ENCODE peak calls at places on chromosomes 3 and 15, in eight cellular contexts. A is H7; U is amygdala; S is effector memory CD8-positive, alpha-beta T cell; R is KBM-7; X is activated naive CD4-positive, alpha-beta T cell; Y is GM04503; D is mucosa of descending colon. M is an unnamed sample.

GRCh38 chr3:40876019-40876418 is 323.3 kb upstream of the CTNNB1 start:
- DNase-seq in A (no peak), U (no peak), S (no peak), R (no peak), X (no peak), Y (no peak), D (no peak), M (no peak)

GRCh38 chr15:26781816-26782215 is 8.9 kb upstream of the GABRB3 start:
- DNase-seq in A (no peak), U (no peak), S (no peak), R (no peak), X (no peak), Y (no peak), D (no peak), M (no peak)

GRCh38 chr3:100002599-100003350 is 111.5 kb downstream of the FILIP1L start:
- DNase-seq in A (no peak), U (no peak), S (no peak), R (no peak), X (no peak), Y (peak), D (no peak), M (peak)

GRCh38 chr15:63160638-63161037 is 3.4 kb upstream of the RPS27L start:
- DNase-seq in A (no peak), U (no peak), S (no peak), R (no peak), X (no peak), Y (no peak), D (no peak), M (no peak)

GRCh38 chr15:73887481-73887880 is 14.1 kb downstream of the TBC1D21 start:
- DNase-seq in A (no peak), U (no peak), S (no peak), R (no peak), X (no peak), Y (no peak), D (no peak), M (no peak)

GRCh38 chr3:142098974-142099373 is 50.4 kb downstream of the TFDP2 start:
- DNase-seq in A (no peak), U (no peak), S (no peak), R (peak), X (no peak), Y (no peak), D (no peak), M (peak)

GRCh38 chr15:83565553-83566159 is 88.3 kb upstream of the ADAMTSL3 start:
- DNase-seq in A (peak), U (no peak), S (no peak), R (peak), X (no peak), Y (no peak), D (no peak), M (peak)

GRCh38 chr3:69219101-69219708 is 96.8 kb upstream of the LMOD3 start:
- DNase-seq in A (no peak), U (no peak), S (no peak), R (no peak), X (no peak), Y (no peak), D (no peak), M (peak)

GRCh38 chr15:90165659-90166489 is 35.3 kb upstream of the SEMA4B start:
- DNase-seq in A (no peak), U (no peak), S (no peak), R (peak), X (no peak), Y (peak), D (peak), M (peak)

GRCh38 chr15:76327191-76328105 is 9.1 kb upstream of the ISL2 start:
- DNase-seq in A (no peak), U (no peak), S (no peak), R (no peak), X (no peak), Y (no peak), D (no peak), M (no peak)

GRCh38 chr3:30042274-30042859 is 564.0 kb upstream of the TGFBR2 start:
- DNase-seq in A (peak), U (peak), S (peak), R (peak), X (peak), Y (peak), D (peak), M (peak)

GRCh38 chr3:38522002-38522401 is 25.9 kb downstream of the EXOG start:
- DNase-seq in A (no peak), U (no peak), S (no peak), R (no peak), X (no peak), Y (no peak), D (no peak), M (no peak)

GRCh38 chr15:62610499-62610898 is 432.0 kb upstream of the TPM1 start:
- DNase-seq in A (no peak), U (no peak), S (no peak), R (no peak), X (no peak), Y (no peak), D (no peak), M (no peak)

GRCh38 chr15:20352241-20353200 is 189.1 kb downstream of the GOLGA6L6 start:
- DNase-seq in A (peak), U (no peak), S (no peak), R (no peak), X (no peak), Y (no peak), D (peak), M (no peak)

M was measured in dermis blood vessel endothelial cell.